ENCODE peak calls at places on chromosomes 2 and 18, in five cellular contexts. L, Y, E, Z and T are unnamed samples.

GRCh38 chr18:78603584-78603983 is 376.0 kb upstream of the SALL3 start:
- DNase-seq in L (no peak), Y (no peak), E (no peak), Z (no peak), T (no peak)

GRCh38 chr2:219689676-219690628 is 62.5 kb downstream of the SLC4A3 start:
- DNase-seq in L (no peak), Y (no peak), E (peak; percentile 65), Z (no peak), T (peak; percentile 56)

GRCh38 chr18:11857177-11857887 is 6.1 kb downstream of the CHMP1B start:
- DNase-seq in L (peak; percentile 69), Y (peak; percentile 81), E (peak; percentile 98), Z (no peak), T (peak; percentile 100)

GRCh38 chr2:240579771-240580614 is 6.5 kb upstream of the CAPN10 start:
- DNase-seq in L (no peak), Y (peak; percentile 81), E (peak; percentile 95), Z (peak; percentile 92), T (peak; percentile 77)

GRCh38 chr2:75729861-75730260 is 19.1 kb upstream of the GCFC2 start:
- DNase-seq in L (no peak), Y (no peak), E (peak; percentile 4), Z (no peak), T (no peak)

GRCh38 chr2:43537137-43537536 is 58.7 kb downstream of the THADA start:
- DNase-seq in L (no peak), Y (no peak), E (no peak), Z (no peak), T (no peak)

GRCh38 chr2:238439093-238439849 is 12.5 kb downstream of the ASB1 start:
- DNase-seq in L (peak; percentile 45), Y (no peak), E (no peak), Z (no peak), T (peak; percentile 100)

GRCh38 chr2:201882353-201883095 is 76.2 kb downstream of the CDK15 start:
- DNase-seq in L (no peak), Y (peak; percentile 49), E (peak; percentile 61), Z (no peak), T (peak; percentile 63)

GRCh38 chr18:70411307-70411706 is 122.5 kb downstream of the SOCS6 start:
- DNase-seq in L (no peak), Y (no peak), E (peak; percentile 3), Z (no peak), T (no peak)

GRCh38 chr2:157747695-157748370 is 119.2 kb upstream of the ACVR1C start:
- DNase-seq in L (no peak), Y (no peak), E (peak; percentile 83), Z (no peak), T (peak; percentile 93)

GRCh38 chr2:150572194-150572766 is 84.8 kb upstream of the RND3 start:
- DNase-seq in L (no peak), Y (no peak), E (no peak), Z (no peak), T (no peak)

GRCh38 chr18:23316986-23317385 is 136.1 kb upstream of the RIOK3 start:
- DNase-seq in L (no peak), Y (no peak), E (no peak), Z (no peak), T (no peak)

GRCh38 chr18:44597797-44598196 is 82.9 kb upstream of the SETBP1 start:
- DNase-seq in L (no peak), Y (no peak), E (no peak), Z (no peak), T (no peak)

GRCh38 chr2:240558229-240558885 is 569 bp upstream of the ANKMY1 start:
- DNase-seq in L (no peak), Y (no peak), E (no peak), Z (no peak), T (no peak)

GRCh38 chr2:68185541-68186164 is 28.0 kb downstream of the PNO1 start:
- DNase-seq in L (no peak), Y (peak; percentile 51), E (peak; percentile 41), Z (no peak), T (peak; percentile 15)

GRCh38 chr2:12861344-12861942 is 144.7 kb downstream of the TRIB2 start:
- DNase-seq in L (no peak), Y (no peak), E (peak; percentile 64), Z (no peak), T (peak; percentile 44)

GRCh38 chr2:127045792-127046501 is 61.0 kb downstream of the BIN1 start:
- DNase-seq in L (no peak), Y (peak; percentile 45), E (no peak), Z (peak; percentile 92), T (no peak)

GRCh38 chr2:139271879-139272278 is 491.7 kb upstream of the NXPH2 start:
- DNase-seq in L (no peak), Y (no peak), E (no peak), Z (no peak), T (no peak)

GRCh38 chr2:45992021-45992745 is 305.0 kb upstream of the EPAS1 start:
- DNase-seq in L (peak; percentile 56), Y (peak; percentile 79), E (no peak), Z (no peak), T (peak; percentile 86)

GRCh38 chr2:141810148-141810547 is 320.7 kb downstream of the LRP1B start:
- DNase-seq in L (no peak), Y (no peak), E (no peak), Z (no peak), T (no peak)

GRCh38 chr2:181581534-181581933 is 75.4 kb downstream of the CERKL start:
- DNase-seq in L (no peak), Y (no peak), E (no peak), Z (no peak), T (no peak)

DNA sequence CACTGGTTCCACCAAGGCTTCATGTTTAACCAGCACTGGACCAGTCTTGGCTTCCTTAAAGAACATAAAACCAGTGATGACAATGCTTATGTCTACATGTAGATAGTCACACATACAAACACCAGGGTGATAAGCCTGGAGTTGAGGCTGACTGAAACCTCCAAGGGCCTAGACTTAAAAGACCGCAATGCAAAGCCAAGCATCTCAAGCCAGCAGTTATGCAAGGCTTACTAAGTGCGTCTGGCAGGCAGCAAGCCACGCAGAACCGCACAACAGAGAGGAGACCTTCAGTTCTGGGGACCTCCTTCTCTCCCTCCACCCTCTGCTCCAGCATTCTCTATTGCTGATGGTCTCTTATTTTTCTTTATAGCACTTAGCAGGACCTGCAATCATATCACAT is 63.2 kb upstream of the ACAA2 start:
- DNase-seq in L (no peak), Y (no peak), E (no peak), Z (no peak), T (no peak)
- H3K27ac ChIP-seq in L (no peak overlapping the region), Y (no peak overlapping the region), E (no peak overlapping the region), Z (no peak overlapping the region), T (no peak overlapping the region)

GRCh38 chr2:3149441-3150217 is 228.0 kb downstream of the EIPR1 start:
- DNase-seq in L (no peak), Y (no peak), E (no peak), Z (no peak), T (no peak)
- H3K27ac ChIP-seq in L (no peak overlapping the region), Y (no peak overlapping the region), E (no peak overlapping the region), Z (no peak overlapping the region), T (no peak overlapping the region)

GRCh38 chr2:233400341-233400740 is 46.0 kb downstream of the DGKD start:
- DNase-seq in L (no peak), Y (no peak), E (no peak), Z (no peak), T (no peak)
- H3K27ac ChIP-seq in L (no peak overlapping the region), Y (no peak overlapping the region), E (no peak overlapping the region), Z (no peak overlapping the region), T (no peak overlapping the region)

GRCh38 chr2:21095178-21095577 is 28.6 kb upstream of the TDRD15 start:
- DNase-seq in L (no peak), Y (no peak), E (no peak), Z (no peak), T (no peak)
- H3K27ac ChIP-seq in L (no peak overlapping the region), Y (no peak overlapping the region), E (no peak overlapping the region), Z (no peak overlapping the region), T (no peak overlapping the region)

GRCh38 chr2:216698895-216699294 is 3.5 kb upstream of the IGFBP5 start:
- DNase-seq in L (no peak), Y (no peak), E (peak; percentile 81), Z (no peak), T (peak; percentile 61)
- H3K27ac ChIP-seq in L (peak overlapping the region; percentile 92), Y (no peak overlapping the region), E (no peak overlapping the region), Z (no peak overlapping the region), T (no peak overlapping the region)

DNA sequence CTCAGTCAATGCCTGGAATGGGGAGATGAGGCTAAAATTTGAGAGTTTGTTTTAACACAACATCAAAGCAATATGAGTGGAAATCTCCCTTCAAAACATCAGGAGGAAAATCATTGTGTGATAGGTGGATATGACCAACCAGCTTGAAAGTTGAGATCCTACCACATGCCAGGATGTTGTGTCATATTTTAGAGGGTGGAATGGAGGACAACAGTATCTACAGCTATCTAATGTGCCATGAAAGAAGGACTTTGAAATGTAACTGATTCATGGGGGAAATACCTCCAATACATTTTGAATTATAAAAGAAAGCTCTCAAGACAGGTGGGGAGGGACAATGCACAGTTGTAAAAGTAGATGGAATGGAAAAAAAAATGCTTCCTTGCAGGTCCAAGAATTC is 87.8 kb downstream of the SP100 start:
- DNase-seq in L (no peak), Y (no peak), E (no peak), Z (no peak), T (no peak)
- H3K27ac ChIP-seq in L (no peak overlapping the region), Y (no peak overlapping the region), E (no peak overlapping the region), Z (no peak overlapping the region), T (no peak overlapping the region)

DNA sequence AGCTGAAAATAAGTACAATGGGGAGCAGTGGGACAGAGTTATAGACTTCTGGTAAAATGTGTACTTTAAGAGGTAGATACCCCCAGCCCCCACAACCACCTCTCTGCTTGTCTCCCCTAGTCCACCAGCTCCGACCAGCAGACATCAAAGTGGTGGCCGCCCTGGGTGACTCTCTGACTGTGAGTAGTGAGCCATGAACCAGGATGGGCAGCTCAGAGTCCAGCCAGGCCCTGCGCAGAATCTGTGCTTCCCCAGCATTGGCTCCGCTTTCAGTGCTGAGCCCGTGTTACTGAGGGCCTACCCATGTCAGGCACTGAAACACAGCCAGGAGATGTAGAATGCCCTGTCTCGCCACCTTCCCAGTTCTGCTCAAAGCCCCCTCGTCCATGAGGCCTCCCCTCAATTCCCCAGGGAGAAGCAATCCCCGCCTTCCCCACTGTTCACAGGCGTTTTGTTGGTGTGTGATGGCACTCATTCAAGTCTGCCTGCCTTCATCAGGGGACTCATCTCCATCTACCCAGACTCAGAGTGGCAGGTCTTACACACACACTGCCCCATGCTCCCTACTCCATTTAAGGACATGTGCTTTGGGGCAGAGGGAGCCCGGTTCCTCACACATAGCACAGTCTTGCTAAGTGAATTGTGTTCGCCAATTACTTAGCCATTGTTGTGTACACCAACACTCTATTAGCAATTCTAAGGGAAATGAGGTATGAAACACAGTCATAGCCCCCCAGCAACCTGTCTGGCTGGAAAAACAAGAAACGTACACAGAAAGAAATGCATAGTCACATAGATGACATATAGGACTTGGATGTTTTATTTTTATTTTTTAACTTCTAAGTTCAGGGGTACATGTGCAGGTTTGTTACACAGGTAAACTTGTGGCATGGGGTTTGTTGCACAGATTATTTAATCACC is 122.6 kb downstream of the PLB1 start:
- DNase-seq in L (no peak), Y (peak; percentile 42), E (no peak), Z (no peak), T (no peak)
- H3K27ac ChIP-seq in L (peak overlapping the region; percentile 99), Y (no peak overlapping the region), E (no peak overlapping the region), Z (no peak overlapping the region), T (no peak overlapping the region)

GRCh38 chr18:58861853-58862252 is 2.8 kb upstream of the ZNF532 start:
- DNase-seq in L (no peak), Y (no peak), E (no peak), Z (no peak), T (no peak)
- H3K27ac ChIP-seq in L (peak overlapping the region; percentile 90), Y (no peak overlapping the region), E (no peak overlapping the region), Z (no peak overlapping the region), T (no peak overlapping the region)